ENCODE peak calls at places on chromosomes 7 and 10, in seven cellular contexts. R is stimulated activated CD4-positive, alpha-beta T cell treated with anti-CD3 and anti-CD28 coated beads, Interleukin-12 subunit alpha, Interleukin-12 subunit beta, amount 100 ng/mL, for 48 hours; S is SHP77; Y is endothelial cell; C is retina; K is activated T-cell treated with anti-CD3 and anti-CD28 coated beads for 24 hours; Q is Caki2. I is an unnamed sample.
A peak's percentile ranks its signal among the peaks of the same experiment; 100 is the strongest.

GRCh38 chr7:121451367-121452073 is 55.4 kb upstream of the FAM3C start:
- DNase-seq in R (no peak), S (no peak), Y (no peak), C (no peak), K (no peak), Q (no peak), I (no peak)

GRCh38 chr7:150879345-150879744 is 27.0 kb downstream of the AOC1 start:
- DNase-seq in R (no peak), S (no peak), Y (no peak), C (no peak), K (no peak), Q (no peak), I (no peak)

GRCh38 chr7:135658564-135658963 is 3.8 kb upstream of the STMP1 start:
- DNase-seq in R (no peak), S (no peak), Y (no peak), C (no peak), K (no peak), Q (no peak), I (no peak)

GRCh38 chr7:100093498-100093897 is 4.7 kb downstream of the COPS6 start:
- DNase-seq in R (no peak), S (no peak), Y (no peak), C (no peak), K (no peak), Q (no peak), I (no peak)

GRCh38 chr10:117140525-117140902 is 2.4 kb upstream of the VAX1 start:
- DNase-seq in R (no peak), S (no peak), Y (no peak), C (no peak), K (no peak), Q (no peak), I (no peak)

GRCh38 chr7:14332155-14332554 is 342.7 kb upstream of the ETV1 start:
- DNase-seq in R (no peak), S (no peak), Y (no peak), C (no peak), K (no peak), Q (no peak), I (no peak)

GRCh38 chr7:124752310-124752709 is 13.3 kb downstream of the GPR37 start:
- DNase-seq in R (no peak), S (no peak), Y (no peak), C (peak; percentile 44), K (no peak), Q (no peak), I (peak; percentile 25)

GRCh38 chr10:125041856-125042506 is 100.1 kb downstream of the ZRANB1 start:
- DNase-seq in R (no peak), S (no peak), Y (no peak), C (no peak), K (no peak), Q (no peak), I (no peak)